ENCODE peak calls at places on chromosome 1, in seven cellular contexts. P, S, F, E, V, H and G are unnamed samples.
A peak's percentile ranks its signal among the peaks of the same experiment; 100 is the strongest.

GRCh38 chr1:18575620-18576019 is 55.0 kb upstream of the PAX7 start:
- DNase-seq in P (no peak), S (peak; percentile 17), F (peak; percentile 38), E (no peak), V (peak; percentile 33), H (peak; percentile 35), G (peak; percentile 45)

GRCh38 chr1:220527279-220528048 is 472 bp upstream of the MARK1 start:
- DNase-seq in P (peak; percentile 18), S (peak; percentile 14), F (peak; percentile 29), E (peak; percentile 50), V (no peak), H (no peak), G (no peak)

GRCh38 chr1:89085781-89086180 is 20.8 kb upstream of the GBP1 start:
- DNase-seq in P (peak; percentile 58), S (peak; percentile 18), F (peak; percentile 26), E (no peak), V (no peak), H (no peak), G (peak; percentile 41)

GRCh38 chr1:246691622-246692495 is 32.4 kb upstream of the SCCPDH start:
- DNase-seq in P (peak; percentile 25), S (no peak), F (no peak), E (no peak), V (no peak), H (no peak), G (no peak)

GRCh38 chr1:84918706-84919105 is 25.7 kb upstream of the LPAR3 start:
- DNase-seq in P (no peak), S (no peak), F (no peak), E (no peak), V (no peak), H (no peak), G (no peak)

GRCh38 chr1:189305279-189305678 is 1172.4 kb downstream of the BRINP3 start:
- DNase-seq in P (no peak), S (no peak), F (no peak), E (no peak), V (no peak), H (no peak), G (no peak)

GRCh38 chr1:154807048-154807591 is 63.0 kb downstream of the KCNN3 start:
- DNase-seq in P (no peak), S (no peak), F (peak; percentile 47), E (no peak), V (no peak), H (no peak), G (no peak)

GRCh38 chr1:80375662-80376061 is 1369.1 kb upstream of the ADGRL4 start:
- DNase-seq in P (peak; percentile 85), S (no peak), F (no peak), E (no peak), V (no peak), H (no peak), G (no peak)

GRCh38 chr1:44985747-44986359 is 542 bp downstream of the EIF2B3 start:
- DNase-seq in P (peak; percentile 13), S (no peak), F (no peak), E (no peak), V (no peak), H (no peak), G (no peak)

GRCh38 chr1:3676581-3677410 is 24.5 kb downstream of the TP73 start:
- DNase-seq in P (no peak), S (no peak), F (no peak), E (no peak), V (peak; percentile 67), H (no peak), G (no peak)

GRCh38 chr1:210792250-210792649 is 341.7 kb downstream of the KCNH1 start:
- DNase-seq in P (no peak), S (no peak), F (no peak), E (no peak), V (no peak), H (no peak), G (no peak)

GRCh38 chr1:67840449-67840848 is 7.2 kb upstream of the GNG12 start:
- DNase-seq in P (peak; percentile 95), S (no peak), F (no peak), E (no peak), V (no peak), H (no peak), G (no peak)

GRCh38 chr1:154524881-154525280 is 22.7 kb upstream of the SHE start:
- DNase-seq in P (peak; percentile 7), S (no peak), F (no peak), E (no peak), V (no peak), H (no peak), G (no peak)

GRCh38 chr1:229129306-229130027 is 141.4 kb upstream of the RAB4A start:
- DNase-seq in P (no peak), S (no peak), F (no peak), E (no peak), V (peak; percentile 42), H (no peak), G (peak; percentile 26)

GRCh38 chr1:48853006-48853405 is 76.3 kb upstream of the BEND5 start:
- DNase-seq in P (peak; percentile 84), S (no peak), F (no peak), E (no peak), V (no peak), H (no peak), G (no peak)

GRCh38 chr1:205041121-205041758 is 1.8 kb upstream of the CNTN2 start:
- DNase-seq in P (no peak), S (no peak), F (no peak), E (no peak), V (no peak), H (no peak), G (no peak)

GRCh38 chr1:185652348-185652747 is 81.8 kb upstream of the HMCN1 start:
- DNase-seq in P (no peak), S (no peak), F (no peak), E (no peak), V (no peak), H (no peak), G (no peak)

GRCh38 chr1:9561429-9561828 is 22.2 kb downstream of the SLC25A33 start:
- DNase-seq in P (peak; percentile 90), S (no peak), F (no peak), E (no peak), V (no peak), H (no peak), G (no peak)

GRCh38 chr1:10980841-10981727 is 31.4 kb upstream of the TARDBP start:
- DNase-seq in P (peak; percentile 66), S (peak; percentile 54), F (no peak), E (peak; percentile 52), V (no peak), H (no peak), G (no peak)

GRCh38 chr1:83735525-83735924 is 263.4 kb downstream of the TTLL7 start:
- DNase-seq in P (no peak), S (no peak), F (no peak), E (no peak), V (no peak), H (no peak), G (no peak)

GRCh38 chr1:149849246-149849946 is 50.0 kb upstream of the BOLA1 start:
- DNase-seq in P (no peak), S (no peak), F (no peak), E (no peak), V (no peak), H (no peak), G (no peak)

GRCh38 chr1:210239295-210240155 is 6.9 kb downstream of the SERTAD4 start:
- DNase-seq in P (peak; percentile 96), S (no peak), F (no peak), E (no peak), V (no peak), H (no peak), G (no peak)

GRCh38 chr1:167294528-167294927 is 73.8 kb downstream of the POU2F1 start:
- DNase-seq in P (peak; percentile 47), S (no peak), F (no peak), E (no peak), V (no peak), H (no peak), G (no peak)

GRCh38 chr1:113660053-113660452 is 99.2 kb downstream of the PHTF1 start:
- DNase-seq in P (peak; percentile 23), S (no peak), F (no peak), E (no peak), V (no peak), H (no peak), G (no peak)

GRCh38 chr1:105636052-105636451 is 1420.4 kb upstream of the PRMT6 start:
- DNase-seq in P (no peak), S (no peak), F (no peak), E (no peak), V (no peak), H (no peak), G (no peak)

GRCh38 chr1:220914283-220915116 is 35.3 kb downstream of the HLX start:
- DNase-seq in P (no peak), S (no peak), F (no peak), E (no peak), V (no peak), H (no peak), G (no peak)

GRCh38 chr1:234845097-234845660 is 235.2 kb upstream of the IRF2BP2 start:
- DNase-seq in P (no peak), S (no peak), F (no peak), E (no peak), V (peak; percentile 48), H (no peak), G (peak; percentile 64)